ENCODE peak calls at places on chromosomes 1 and 21, in ten cellular contexts. One of them, this sample, is unnamed.

GRCh38 chr1:155241069-155241679 is 14.1 kb downstream of the ENTREP3 start:
- DNase-seq in prostate gland: peak
- DNase-seq in thyroid gland: peak
- DNase-seq in suprapubic skin: peak
- DNase-seq in H54: peak
- DNase-seq in uterus: peak
- DNase-seq in IMR-90: peak
- DNase-seq in body of pancreas: peak
- DNase-seq in heart left ventricle: peak
- DNase-seq in gastrocnemius medialis: peak
- DNase-seq in this sample: peak

GRCh38 chr1:207754942-207755689 is 3.3 kb downstream of the CD46 start:
- DNase-seq in H54: no peak
- DNase-seq in thyroid gland: peak
- DNase-seq in suprapubic skin: no peak
- DNase-seq in body of pancreas: peak
- DNase-seq in heart left ventricle: no peak
- DNase-seq in gastrocnemius medialis: no peak
- DNase-seq in uterus: no peak
- DNase-seq in IMR-90: no peak
- DNase-seq in prostate gland: no peak
- DNase-seq in this sample: no peak

GRCh38 chr1:183163311-183163710 is 22.8 kb upstream of the LAMC2 start:
- DNase-seq in IMR-90: peak
- DNase-seq in H54: peak
- DNase-seq in suprapubic skin: no peak
- DNase-seq in uterus: no peak
- DNase-seq in gastrocnemius medialis: no peak
- DNase-seq in thyroid gland: no peak
- DNase-seq in heart left ventricle: no peak
- DNase-seq in prostate gland: no peak
- DNase-seq in body of pancreas: no peak
- DNase-seq in this sample: no peak

GRCh38 chr1:226816585-226816984 is 53.8 kb upstream of the PSEN2 start:
- DNase-seq in IMR-90: peak
- DNase-seq in uterus: no peak
- DNase-seq in thyroid gland: no peak
- DNase-seq in H54: no peak
- DNase-seq in heart left ventricle: no peak
- DNase-seq in body of pancreas: no peak
- DNase-seq in prostate gland: no peak
- DNase-seq in suprapubic skin: no peak
- DNase-seq in gastrocnemius medialis: no peak
- DNase-seq in this sample: no peak

GRCh38 chr1:196659471-196659870 is 7.6 kb downstream of the CFH start:
- DNase-seq in IMR-90: no peak
- DNase-seq in gastrocnemius medialis: no peak
- DNase-seq in uterus: no peak
- DNase-seq in suprapubic skin: no peak
- DNase-seq in H54: no peak
- DNase-seq in prostate gland: no peak
- DNase-seq in thyroid gland: no peak
- DNase-seq in heart left ventricle: no peak
- DNase-seq in body of pancreas: no peak
- DNase-seq in this sample: no peak

GRCh38 chr21:31221051-31221450 is 123.0 kb downstream of the TIAM1 start:
- DNase-seq in thyroid gland: no peak
- DNase-seq in heart left ventricle: no peak
- DNase-seq in IMR-90: no peak
- DNase-seq in suprapubic skin: no peak
- DNase-seq in body of pancreas: no peak
- DNase-seq in H54: no peak
- DNase-seq in gastrocnemius medialis: no peak
- DNase-seq in prostate gland: no peak
- DNase-seq in uterus: no peak
- DNase-seq in this sample: no peak

GRCh38 chr1:37473431-37474050 is 839 bp upstream of the ZC3H12A start:
- DNase-seq in gastrocnemius medialis: no peak
- DNase-seq in suprapubic skin: no peak
- DNase-seq in heart left ventricle: no peak
- DNase-seq in body of pancreas: peak
- DNase-seq in IMR-90: no peak
- DNase-seq in prostate gland: no peak
- DNase-seq in thyroid gland: no peak
- DNase-seq in uterus: no peak
- DNase-seq in H54: no peak
- DNase-seq in this sample: no peak

GRCh38 chr1:21914880-21915640 is 22.1 kb downstream of the HSPG2 start:
- DNase-seq in heart left ventricle: peak
- DNase-seq in IMR-90: no peak
- DNase-seq in H54: no peak
- DNase-seq in prostate gland: no peak
- DNase-seq in thyroid gland: peak
- DNase-seq in suprapubic skin: no peak
- DNase-seq in body of pancreas: peak
- DNase-seq in gastrocnemius medialis: no peak
- DNase-seq in uterus: no peak
- DNase-seq in this sample: peak

GRCh38 chr1:200610846-200611245 is 9.7 kb downstream of the KIF14 start:
- DNase-seq in gastrocnemius medialis: no peak
- DNase-seq in body of pancreas: no peak
- DNase-seq in IMR-90: peak
- DNase-seq in prostate gland: no peak
- DNase-seq in suprapubic skin: no peak
- DNase-seq in thyroid gland: no peak
- DNase-seq in uterus: no peak
- DNase-seq in heart left ventricle: no peak
- DNase-seq in H54: no peak
- DNase-seq in this sample: no peak

GRCh38 chr1:10575616-10576015 is 100.9 kb downstream of the PEX14 start:
- DNase-seq in thyroid gland: no peak
- DNase-seq in IMR-90: peak
- DNase-seq in suprapubic skin: no peak
- DNase-seq in body of pancreas: no peak
- DNase-seq in uterus: no peak
- DNase-seq in gastrocnemius medialis: no peak
- DNase-seq in heart left ventricle: no peak
- DNase-seq in prostate gland: no peak
- DNase-seq in H54: peak
- DNase-seq in this sample: no peak

GRCh38 chr1:206892351-206892984 is 4.8 kb upstream of the IL24 start:
- DNase-seq in suprapubic skin: no peak
- DNase-seq in prostate gland: no peak
- DNase-seq in gastrocnemius medialis: no peak
- DNase-seq in thyroid gland: no peak
- DNase-seq in heart left ventricle: no peak
- DNase-seq in IMR-90: peak
- DNase-seq in body of pancreas: no peak
- DNase-seq in H54: no peak
- DNase-seq in uterus: no peak
- DNase-seq in this sample: no peak

GRCh38 chr21:43809346-43809799 is 20.0 kb downstream of the RRP1 start:
- DNase-seq in IMR-90: no peak
- DNase-seq in prostate gland: no peak
- DNase-seq in thyroid gland: no peak
- DNase-seq in body of pancreas: no peak
- DNase-seq in heart left ventricle: no peak
- DNase-seq in suprapubic skin: no peak
- DNase-seq in uterus: no peak
- DNase-seq in H54: no peak
- DNase-seq in gastrocnemius medialis: no peak
- DNase-seq in this sample: no peak
- TF ChIP-seq POLR2A in IMR-90: no peak
- TF ChIP-seq POLR2A in prostate gland: no peak
- TF ChIP-seq POLR2A in thyroid gland: no peak
- TF ChIP-seq POLR2A in body of pancreas: no peak
- TF ChIP-seq POLR2A in heart left ventricle: no peak
- TF ChIP-seq POLR2A in suprapubic skin: no peak
- TF ChIP-seq POLR2A in uterus: no peak
- TF ChIP-seq POLR2A in H54: no peak
- TF ChIP-seq POLR2A in gastrocnemius medialis: no peak
- TF ChIP-seq POLR2A in this sample: no peak

GRCh38 chr21:42230636-42231035 is 11.7 kb downstream of the ABCG1 start:
- DNase-seq in heart left ventricle: no peak
- DNase-seq in uterus: no peak
- DNase-seq in thyroid gland: no peak
- DNase-seq in H54: no peak
- DNase-seq in IMR-90: no peak
- DNase-seq in body of pancreas: no peak
- DNase-seq in prostate gland: no peak
- DNase-seq in gastrocnemius medialis: no peak
- DNase-seq in suprapubic skin: no peak
- DNase-seq in this sample: no peak

GRCh38 chr21:42231761-42232160 is 12.8 kb downstream of the ABCG1 start:
- DNase-seq in thyroid gland: no peak
- DNase-seq in IMR-90: no peak
- DNase-seq in suprapubic skin: no peak
- DNase-seq in heart left ventricle: no peak
- DNase-seq in body of pancreas: no peak
- DNase-seq in gastrocnemius medialis: no peak
- DNase-seq in uterus: no peak
- DNase-seq in H54: no peak
- DNase-seq in prostate gland: no peak
- DNase-seq in this sample: no peak

GRCh38 chr21:42227909-42228708 is 9.2 kb downstream of the ABCG1 start:
- DNase-seq in suprapubic skin: peak
- DNase-seq in heart left ventricle: peak
- DNase-seq in body of pancreas: peak
- DNase-seq in H54: peak
- DNase-seq in uterus: peak
- DNase-seq in IMR-90: peak
- DNase-seq in thyroid gland: peak
- DNase-seq in gastrocnemius medialis: peak
- DNase-seq in prostate gland: peak
- DNase-seq in this sample: peak

GRCh38 chr21:42228709-42229220 is 9.8 kb downstream of the ABCG1 start:
- DNase-seq in thyroid gland: no peak
- DNase-seq in heart left ventricle: no peak
- DNase-seq in prostate gland: no peak
- DNase-seq in IMR-90: no peak
- DNase-seq in gastrocnemius medialis: no peak
- DNase-seq in body of pancreas: no peak
- DNase-seq in suprapubic skin: no peak
- DNase-seq in H54: no peak
- DNase-seq in uterus: no peak
- DNase-seq in this sample: no peak

GRCh38 chr21:42229676-42230075 is 10.7 kb downstream of the ABCG1 start:
- DNase-seq in IMR-90: no peak
- DNase-seq in heart left ventricle: no peak
- DNase-seq in gastrocnemius medialis: no peak
- DNase-seq in H54: no peak
- DNase-seq in body of pancreas: no peak
- DNase-seq in suprapubic skin: no peak
- DNase-seq in thyroid gland: no peak
- DNase-seq in uterus: no peak
- DNase-seq in prostate gland: no peak
- DNase-seq in this sample: no peak
- TF ChIP-seq POLR2A in IMR-90: no peak
- TF ChIP-seq POLR2A in heart left ventricle: no peak
- TF ChIP-seq POLR2A in gastrocnemius medialis: no peak
- TF ChIP-seq POLR2A in H54: no peak
- TF ChIP-seq POLR2A in body of pancreas: no peak
- TF ChIP-seq POLR2A in suprapubic skin: no peak
- TF ChIP-seq POLR2A in thyroid gland: no peak
- TF ChIP-seq POLR2A in uterus: no peak
- TF ChIP-seq POLR2A in prostate gland: no peak
- TF ChIP-seq POLR2A in this sample: no peak

DNA sequence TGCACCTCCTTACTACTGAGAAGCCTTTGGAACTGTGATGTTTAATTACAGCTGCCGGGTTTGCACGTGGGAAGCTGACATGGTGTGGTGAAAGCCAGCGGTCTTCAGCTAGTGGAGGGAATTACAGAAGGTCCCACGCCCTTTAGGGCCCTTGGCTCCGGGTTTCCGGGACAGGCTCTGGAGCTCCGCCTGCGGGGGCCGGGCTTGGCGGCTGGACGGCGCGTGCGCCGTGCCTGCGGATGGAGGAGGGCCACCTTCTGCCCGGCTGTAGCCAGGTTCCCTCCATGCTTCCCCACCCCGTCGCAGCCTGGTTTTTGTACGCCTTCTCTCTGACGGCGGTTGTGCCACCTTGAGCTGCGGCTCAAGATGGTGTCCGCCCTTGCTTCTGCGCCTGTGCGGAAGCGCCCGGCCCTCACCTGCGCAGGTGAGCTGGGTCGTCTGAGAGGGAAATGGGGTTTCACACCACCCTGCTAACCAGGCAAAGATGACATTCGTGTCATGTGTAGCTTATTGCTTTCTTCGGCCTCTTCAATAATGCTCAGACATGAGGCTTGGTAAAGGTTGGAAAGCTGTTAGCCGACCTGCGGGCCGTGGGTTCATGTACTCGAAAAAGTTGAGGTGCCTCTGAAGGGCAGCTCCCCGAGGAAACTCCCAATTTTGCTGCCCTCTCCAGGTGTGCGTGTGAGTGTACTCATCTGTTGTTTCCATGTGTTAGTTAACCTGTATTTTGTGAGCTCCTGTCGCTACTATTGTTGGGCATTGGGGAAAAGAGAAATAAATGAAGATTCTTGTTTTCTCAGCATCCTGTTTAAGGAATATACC is 36.6 kb upstream of the OPRD1 start:
- DNase-seq in IMR-90: peak
- DNase-seq in prostate gland: peak
- DNase-seq in body of pancreas: peak
- DNase-seq in suprapubic skin: peak
- DNase-seq in uterus: peak
- DNase-seq in heart left ventricle: peak
- DNase-seq in thyroid gland: peak
- DNase-seq in H54: no peak
- DNase-seq in gastrocnemius medialis: peak
- DNase-seq in this sample: peak
- TF ChIP-seq POLR2A in IMR-90: no peak
- TF ChIP-seq POLR2A in prostate gland: peak
- TF ChIP-seq POLR2A in body of pancreas: peak
- TF ChIP-seq POLR2A in suprapubic skin: no peak
- TF ChIP-seq POLR2A in uterus: no peak
- TF ChIP-seq POLR2A in heart left ventricle: no peak
- TF ChIP-seq POLR2A in thyroid gland: peak
- TF ChIP-seq POLR2A in H54: no peak
- TF ChIP-seq POLR2A in gastrocnemius medialis: no peak
- TF ChIP-seq POLR2A in this sample: no peak

DNA sequence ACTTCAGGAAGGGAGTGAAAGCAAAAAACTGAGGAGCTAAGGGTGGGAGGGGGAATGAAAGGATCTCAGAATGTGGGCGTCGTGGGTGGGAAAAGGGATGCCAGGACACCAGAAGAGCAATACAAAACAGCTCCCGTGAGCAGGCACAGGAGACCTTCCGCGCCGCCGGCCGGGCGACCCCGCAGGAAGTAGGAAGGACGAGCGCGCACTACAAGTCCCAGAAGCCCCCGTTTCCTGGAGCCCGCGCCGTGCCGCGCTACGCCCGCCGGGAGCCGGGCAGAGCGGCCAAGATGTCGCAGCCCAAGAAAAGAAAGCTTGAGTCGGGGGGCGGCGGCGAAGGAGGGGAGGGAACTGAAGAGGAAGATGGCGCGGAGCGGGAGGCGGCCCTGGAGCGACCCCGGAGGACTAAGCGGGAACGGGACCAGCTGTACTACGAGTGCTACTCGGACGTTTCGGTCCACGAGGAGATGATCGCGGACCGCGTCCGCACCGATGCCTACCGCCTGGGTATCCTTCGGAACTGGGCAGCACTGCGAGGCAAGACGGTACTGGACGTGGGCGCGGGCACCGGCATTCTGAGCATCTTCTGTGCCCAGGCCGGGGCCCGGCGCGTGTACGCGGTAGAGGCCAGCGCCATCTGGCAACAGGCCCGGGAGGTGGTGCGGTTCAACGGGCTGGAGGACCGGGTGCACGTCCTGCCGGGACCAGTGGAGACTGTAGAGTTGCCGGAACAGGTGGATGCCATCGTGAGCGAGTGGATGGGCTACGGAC is at the start of gene PRMT6:
- DNase-seq in thyroid gland: peak
- DNase-seq in IMR-90: peak
- DNase-seq in suprapubic skin: peak
- DNase-seq in uterus: peak
- DNase-seq in body of pancreas: peak
- DNase-seq in heart left ventricle: peak
- DNase-seq in gastrocnemius medialis: peak
- DNase-seq in H54: peak
- DNase-seq in prostate gland: peak
- DNase-seq in this sample: peak
- TF ChIP-seq POLR2A in thyroid gland: peak
- TF ChIP-seq POLR2A in IMR-90: no peak
- TF ChIP-seq POLR2A in suprapubic skin: peak
- TF ChIP-seq POLR2A in uterus: peak
- TF ChIP-seq POLR2A in body of pancreas: peak
- TF ChIP-seq POLR2A in heart left ventricle: peak
- TF ChIP-seq POLR2A in gastrocnemius medialis: peak
- TF ChIP-seq POLR2A in H54: no peak
- TF ChIP-seq POLR2A in prostate gland: peak
- TF ChIP-seq POLR2A in this sample: no peak